ENCODE peak calls at places on chromosomes 2 and 18, in seven cellular contexts. H is HCT116, Y is heart right ventricle, X is astrocyte of the cerebellum, T is fibroblast of pulmonary artery, N is transverse colon, F is uterus. Z is an unnamed sample.

GRCh38 chr2:204706939-204707338 is 161.7 kb downstream of the PARD3B start:
- DNase-seq in F (no peak), H (no peak), T (peak), Y (no peak), X (peak), N (no peak), Z (no peak)

GRCh38 chr18:70243545-70243944 is 38.1 kb upstream of the RTTN start:
- DNase-seq in X (no peak), H (no peak), N (no peak), T (no peak), F (no peak), Y (no peak), Z (no peak)

GRCh38 chr2:73451263-73451972 is 65.8 kb downstream of the ALMS1 start:
- DNase-seq in N (no peak), F (no peak), T (no peak), H (no peak), X (no peak), Y (no peak), Z (no peak)

GRCh38 chr2:80086831-80087230 is 217.7 kb downstream of the LRRTM1 start:
- DNase-seq in T (peak), H (no peak), N (no peak), Y (no peak), X (peak), F (no peak), Z (no peak)

GRCh38 chr2:169933124-169933711 is 106.0 kb downstream of the UBR3 start:
- DNase-seq in Y (no peak), H (peak), N (no peak), T (peak), F (no peak), X (peak), Z (no peak)

GRCh38 chr2:121189656-121190381 is 95.2 kb downstream of the TFCP2L1 start:
- DNase-seq in T (no peak), X (no peak), Y (no peak), F (no peak), H (no peak), N (no peak), Z (no peak)

GRCh38 chr2:160491922-160492371 is 1.7 kb downstream of the RBMS1 start:
- DNase-seq in T (peak), X (no peak), H (no peak), Y (no peak), N (no peak), F (peak), Z (peak)

GRCh38 chr2:55093381-55093780 is 43.1 kb upstream of the RTN4 start:
- DNase-seq in F (no peak), H (peak), X (no peak), T (peak), Y (no peak), N (no peak), Z (no peak)

GRCh38 chr2:157254041-157254440 is 3.5 kb upstream of the GALNT5 start:
- DNase-seq in H (no peak), F (no peak), T (no peak), X (no peak), N (no peak), Y (no peak), Z (no peak)

GRCh38 chr2:63369146-63369545 is 219.1 kb downstream of the WDPCP start:
- DNase-seq in N (no peak), X (no peak), Y (no peak), H (no peak), T (no peak), F (no peak), Z (peak)

DNA sequence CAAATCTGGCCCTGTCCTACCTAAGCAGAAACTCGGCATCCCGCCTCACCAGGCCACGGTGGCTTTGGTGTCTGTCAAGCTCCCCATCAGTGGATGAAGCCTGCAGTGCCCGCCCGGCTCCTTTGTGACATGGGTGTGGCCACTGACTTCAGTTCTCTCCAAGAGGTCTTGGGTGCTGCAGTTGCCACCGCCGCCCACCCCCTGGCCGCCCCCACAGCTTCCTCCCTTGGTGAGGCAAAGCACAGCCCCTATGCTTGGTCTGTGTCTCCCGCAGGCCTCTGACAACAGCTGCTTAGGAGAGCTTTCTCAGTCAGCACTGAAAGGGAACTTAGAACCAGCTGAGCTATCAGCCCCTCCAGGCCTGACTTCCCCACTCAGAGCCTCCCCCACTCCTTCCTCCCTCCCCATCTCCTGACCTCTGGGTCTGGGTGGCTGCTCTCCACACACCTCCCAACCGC is 22.9 kb upstream of the GPR55 start:
- DNase-seq in X (no peak), F (no peak), Y (no peak), N (no peak), T (no peak), H (no peak), Z (no peak)
- H3K4me3 ChIP-seq in X (no peak), F (no peak), Y (no peak), N (no peak), T (no peak), H (no peak), Z (no peak)

GRCh38 chr2:42794271-42795046 is 2.1 kb upstream of the HAAO start:
- DNase-seq in T (peak), H (no peak), N (peak), Y (no peak), F (no peak), X (no peak), Z (no peak)
- TF ChIP-seq CTCF in T (peak), H (no peak), N (no peak), Y (peak), F (no peak), X (peak), Z (peak)

DNA sequence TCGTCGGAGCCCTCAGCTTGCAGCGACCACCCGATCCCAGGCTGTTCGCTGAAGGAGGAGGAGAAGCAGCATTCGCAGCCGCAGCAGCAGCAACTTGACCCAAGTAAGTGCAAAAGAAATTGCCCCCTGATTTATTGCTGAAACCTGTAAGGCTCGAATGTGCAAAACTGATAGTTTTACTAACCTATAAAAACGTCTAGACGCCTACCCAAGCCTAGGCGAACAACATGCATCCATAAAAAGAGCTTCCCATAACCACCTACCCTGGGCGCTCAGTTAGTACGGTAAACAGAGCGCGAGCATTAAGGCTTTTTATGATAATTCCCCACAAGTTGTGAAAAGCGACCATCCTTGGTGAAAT is 944 bp downstream of the HOXD9 start:
- DNase-seq in Y (no peak), T (no peak), N (no peak), X (no peak), H (no peak), F (no peak), Z (no peak)
- H3K4me3 ChIP-seq in Y (peak), T (no peak), N (peak), X (no peak), H (no peak), F (peak), Z (no peak)

DNA sequence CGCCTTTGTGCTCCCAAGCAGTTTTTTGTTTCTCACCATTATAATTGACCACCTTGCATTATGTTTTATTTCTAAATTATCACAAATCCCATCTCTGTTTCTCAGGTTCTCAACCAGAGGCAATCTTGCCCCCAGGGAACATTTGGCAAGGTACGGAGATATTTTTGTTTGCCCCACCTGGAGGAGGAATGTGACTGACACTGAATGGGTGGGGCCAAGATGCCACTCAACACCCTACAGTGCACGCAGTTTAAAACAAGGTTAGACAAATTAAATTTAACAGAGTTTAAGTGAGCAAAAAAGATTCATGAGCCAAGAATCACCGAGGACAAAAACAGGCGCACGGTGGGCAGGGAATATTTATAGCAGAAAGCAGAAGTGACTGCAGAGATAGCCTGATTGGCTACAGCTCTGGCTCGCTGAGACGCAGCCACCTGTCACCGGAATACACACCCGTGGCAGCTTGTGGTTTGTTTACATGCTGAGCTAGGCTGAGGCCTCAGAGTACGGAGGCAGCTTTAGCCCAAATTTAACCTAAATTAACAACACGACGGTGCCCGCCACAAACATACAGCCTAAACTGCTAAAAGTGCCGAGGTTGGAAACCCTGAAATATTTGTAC is 150.0 kb upstream of the ALKAL2 start:
- DNase-seq in H (no peak), F (no peak), X (no peak), Y (no peak), T (no peak), N (peak), Z (no peak)
- TF ChIP-seq CTCF in H (no peak), F (no peak), X (no peak), Y (no peak), T (no peak), N (no peak), Z (no peak)

Z was measured in HFF-Myc.